ENCODE peak calls at places on chromosomes 11 and 22, in five cellular contexts. One of them, this sample, is unnamed.

GRCh38 chr11:82899191-82899820 is 924 bp downstream of the PRCP start:
- DNase-seq in effector memory CD4-positive, alpha-beta T cell: no peak
- DNase-seq in WERI-Rb-1: no peak
- DNase-seq in PC-3: no peak
- DNase-seq in sigmoid colon: no peak
- DNase-seq in this sample: no peak

GRCh38 chr11:14537134-14537599 is 17.0 kb upstream of the PSMA1 start:
- DNase-seq in effector memory CD4-positive, alpha-beta T cell: no peak
- DNase-seq in WERI-Rb-1: peak; percentile 11
- DNase-seq in PC-3: peak; percentile 55
- DNase-seq in sigmoid colon: no peak
- DNase-seq in this sample: peak; percentile 16

GRCh38 chr11:80074837-80075236 is 634.0 kb upstream of the TENM4 start:
- DNase-seq in effector memory CD4-positive, alpha-beta T cell: no peak
- DNase-seq in WERI-Rb-1: no peak
- DNase-seq in PC-3: no peak
- DNase-seq in sigmoid colon: no peak
- DNase-seq in this sample: no peak

GRCh38 chr11:86671386-86672006 is 920 bp downstream of the ME3 start:
- DNase-seq in effector memory CD4-positive, alpha-beta T cell: no peak
- DNase-seq in WERI-Rb-1: peak; percentile 65
- DNase-seq in PC-3: peak; percentile 56
- DNase-seq in sigmoid colon: peak; percentile 92
- DNase-seq in this sample: peak; percentile 13

GRCh38 chr11:27120211-27120610 is 79.6 kb downstream of the BBOX1 start:
- DNase-seq in effector memory CD4-positive, alpha-beta T cell: no peak
- DNase-seq in WERI-Rb-1: no peak
- DNase-seq in PC-3: no peak
- DNase-seq in sigmoid colon: no peak
- DNase-seq in this sample: no peak

GRCh38 chr11:124762077-124762623 is at the start of gene ESAM:
- DNase-seq in effector memory CD4-positive, alpha-beta T cell: peak; percentile 43
- DNase-seq in WERI-Rb-1: peak; percentile 71
- DNase-seq in PC-3: peak; percentile 46
- DNase-seq in sigmoid colon: no peak
- DNase-seq in this sample: no peak

GRCh38 chr22:30234786-30235470 is 11.6 kb downstream of the LIF start:
- DNase-seq in effector memory CD4-positive, alpha-beta T cell: no peak
- DNase-seq in WERI-Rb-1: peak; percentile 94
- DNase-seq in PC-3: no peak
- DNase-seq in sigmoid colon: no peak
- DNase-seq in this sample: no peak

GRCh38 chr11:13012037-13012693 is 3.0 kb downstream of the RASSF10 start:
- DNase-seq in effector memory CD4-positive, alpha-beta T cell: no peak
- DNase-seq in WERI-Rb-1: no peak
- DNase-seq in PC-3: no peak
- DNase-seq in sigmoid colon: no peak
- DNase-seq in this sample: no peak

GRCh38 chr11:75795276-75796090 is 19.5 kb upstream of the UVRAG start:
- DNase-seq in effector memory CD4-positive, alpha-beta T cell: no peak
- DNase-seq in WERI-Rb-1: no peak
- DNase-seq in PC-3: peak; percentile 56
- DNase-seq in sigmoid colon: no peak
- DNase-seq in this sample: no peak

GRCh38 chr11:64687204-64687603 is 35.8 kb downstream of the NRXN2 start:
- DNase-seq in effector memory CD4-positive, alpha-beta T cell: no peak
- DNase-seq in WERI-Rb-1: no peak
- DNase-seq in PC-3: no peak
- DNase-seq in sigmoid colon: peak; percentile 84
- DNase-seq in this sample: no peak

GRCh38 chr11:81255905-81256304 is 1477.8 kb downstream of the FAM181B start:
- DNase-seq in effector memory CD4-positive, alpha-beta T cell: no peak
- DNase-seq in WERI-Rb-1: no peak
- DNase-seq in PC-3: no peak
- DNase-seq in sigmoid colon: no peak
- DNase-seq in this sample: no peak

GRCh38 chr11:2445948-2446551 is 1.2 kb downstream of the KCNQ1 start:
- DNase-seq in effector memory CD4-positive, alpha-beta T cell: no peak
- DNase-seq in WERI-Rb-1: no peak
- DNase-seq in PC-3: no peak
- DNase-seq in sigmoid colon: no peak
- DNase-seq in this sample: no peak

GRCh38 chr22:17284917-17285316 is 65.7 kb upstream of the ADA2 start:
- DNase-seq in effector memory CD4-positive, alpha-beta T cell: no peak
- DNase-seq in WERI-Rb-1: no peak
- DNase-seq in PC-3: no peak
- DNase-seq in sigmoid colon: peak; percentile 10
- DNase-seq in this sample: no peak

GRCh38 chr11:123316003-123316402 is 114.1 kb upstream of the GRAMD1B start:
- DNase-seq in effector memory CD4-positive, alpha-beta T cell: no peak
- DNase-seq in WERI-Rb-1: no peak
- DNase-seq in PC-3: no peak
- DNase-seq in sigmoid colon: no peak
- DNase-seq in this sample: no peak

GRCh38 chr22:48754611-48755331 is 1072.9 kb downstream of the BRD1 start:
- DNase-seq in effector memory CD4-positive, alpha-beta T cell: no peak
- DNase-seq in WERI-Rb-1: no peak
- DNase-seq in PC-3: no peak
- DNase-seq in sigmoid colon: peak; percentile 58
- DNase-seq in this sample: no peak

GRCh38 chr11:71488086-71488967 is 35.3 kb downstream of the NADSYN1 start:
- DNase-seq in effector memory CD4-positive, alpha-beta T cell: no peak
- DNase-seq in WERI-Rb-1: no peak
- DNase-seq in PC-3: peak; percentile 62
- DNase-seq in sigmoid colon: peak; percentile 25
- DNase-seq in this sample: peak; percentile 67
- H3K36me3 ChIP-seq in effector memory CD4-positive, alpha-beta T cell: peaks cover 64% of the 10 kb centered on the region
- H3K36me3 ChIP-seq in WERI-Rb-1: peaks cover 23% of the 10 kb centered on the region
- H3K36me3 ChIP-seq in PC-3: peaks cover 19% of the 10 kb centered on the region
- H3K36me3 ChIP-seq in sigmoid colon: peaks cover 34% of the 10 kb centered on the region
- H3K36me3 ChIP-seq in this sample: no peaks in the 10 kb centered on the region

GRCh38 chr22:46340676-46341075 is 5.2 kb downstream of the TRMU start:
- DNase-seq in effector memory CD4-positive, alpha-beta T cell: no peak
- DNase-seq in WERI-Rb-1: no peak
- DNase-seq in PC-3: no peak
- DNase-seq in sigmoid colon: no peak
- DNase-seq in this sample: no peak

GRCh38 chr22:46336119-46337078 is 885 bp downstream of the TRMU start:
- DNase-seq in effector memory CD4-positive, alpha-beta T cell: no peak
- DNase-seq in WERI-Rb-1: peak; percentile 30
- DNase-seq in PC-3: peak; percentile 4
- DNase-seq in sigmoid colon: no peak
- DNase-seq in this sample: no peak

GRCh38 chr22:46338636-46339035 is 3.1 kb downstream of the TRMU start:
- DNase-seq in effector memory CD4-positive, alpha-beta T cell: no peak
- DNase-seq in WERI-Rb-1: no peak
- DNase-seq in PC-3: no peak
- DNase-seq in sigmoid colon: no peak
- DNase-seq in this sample: no peak

GRCh38 chr22:46337870-46338269 is 2.4 kb downstream of the TRMU start:
- DNase-seq in effector memory CD4-positive, alpha-beta T cell: no peak
- DNase-seq in WERI-Rb-1: no peak
- DNase-seq in PC-3: no peak
- DNase-seq in sigmoid colon: no peak
- DNase-seq in this sample: no peak

GRCh38 chr22:46339956-46340355 is 4.4 kb downstream of the TRMU start:
- DNase-seq in effector memory CD4-positive, alpha-beta T cell: no peak
- DNase-seq in WERI-Rb-1: no peak
- DNase-seq in PC-3: no peak
- DNase-seq in sigmoid colon: no peak
- DNase-seq in this sample: no peak
- H3K36me3 ChIP-seq in effector memory CD4-positive, alpha-beta T cell: peaks cover 59% of the 10 kb centered on the region
- H3K36me3 ChIP-seq in WERI-Rb-1: peaks cover 71% of the 10 kb centered on the region
- H3K36me3 ChIP-seq in PC-3: peaks cover 16% of the 10 kb centered on the region
- H3K36me3 ChIP-seq in sigmoid colon: peaks cover 25% of the 10 kb centered on the region
- H3K36me3 ChIP-seq in this sample: peaks cover 70% of the 10 kb centered on the region

GRCh38 chr11:44674809-44675208 is 52.0 kb upstream of the TSPAN18 start:
- DNase-seq in effector memory CD4-positive, alpha-beta T cell: no peak
- DNase-seq in WERI-Rb-1: no peak
- DNase-seq in PC-3: no peak
- DNase-seq in sigmoid colon: no peak
- DNase-seq in this sample: no peak

GRCh38 chr11:44675906-44676305 is 50.9 kb upstream of the TSPAN18 start:
- DNase-seq in effector memory CD4-positive, alpha-beta T cell: no peak
- DNase-seq in WERI-Rb-1: no peak
- DNase-seq in PC-3: no peak
- DNase-seq in sigmoid colon: no peak
- DNase-seq in this sample: no peak

GRCh38 chr11:44671234-44671633 is 55.5 kb upstream of the TSPAN18 start:
- DNase-seq in effector memory CD4-positive, alpha-beta T cell: no peak
- DNase-seq in WERI-Rb-1: no peak
- DNase-seq in PC-3: no peak
- DNase-seq in sigmoid colon: no peak
- DNase-seq in this sample: no peak

GRCh38 chr11:44673691-44674090 is 53.1 kb upstream of the TSPAN18 start:
- DNase-seq in effector memory CD4-positive, alpha-beta T cell: no peak
- DNase-seq in WERI-Rb-1: no peak
- DNase-seq in PC-3: no peak
- DNase-seq in sigmoid colon: no peak
- DNase-seq in this sample: no peak

GRCh38 chr11:44670814-44671213 is 55.9 kb upstream of the TSPAN18 start:
- DNase-seq in effector memory CD4-positive, alpha-beta T cell: no peak
- DNase-seq in WERI-Rb-1: no peak
- DNase-seq in PC-3: no peak
- DNase-seq in sigmoid colon: no peak
- DNase-seq in this sample: no peak
- H3K36me3 ChIP-seq in effector memory CD4-positive, alpha-beta T cell: no peaks in the 10 kb centered on the region
- H3K36me3 ChIP-seq in WERI-Rb-1: no peaks in the 10 kb centered on the region
- H3K36me3 ChIP-seq in PC-3: no peaks in the 10 kb centered on the region
- H3K36me3 ChIP-seq in sigmoid colon: no peaks in the 10 kb centered on the region
- H3K36me3 ChIP-seq in this sample: no peaks in the 10 kb centered on the region

GRCh38 chr22:36522662-36523061 is 6.3 kb downstream of the EIF3D start:
- DNase-seq in effector memory CD4-positive, alpha-beta T cell: no peak
- DNase-seq in WERI-Rb-1: no peak
- DNase-seq in PC-3: no peak
- DNase-seq in sigmoid colon: no peak
- DNase-seq in this sample: no peak
- H3K36me3 ChIP-seq in effector memory CD4-positive, alpha-beta T cell: peaks cover 81% of the 10 kb centered on the region
- H3K36me3 ChIP-seq in WERI-Rb-1: peaks cover 96% of the 10 kb centered on the region
- H3K36me3 ChIP-seq in PC-3: peaks cover 77% of the 10 kb centered on the region
- H3K36me3 ChIP-seq in sigmoid colon: peaks cover 84% of the 10 kb centered on the region
- H3K36me3 ChIP-seq in this sample: peaks cover 99% of the 10 kb centered on the region

GRCh38 chr11:46663277-46663940 is 37.0 kb downstream of the ARHGAP1 start:
- DNase-seq in effector memory CD4-positive, alpha-beta T cell: no peak
- DNase-seq in WERI-Rb-1: no peak
- DNase-seq in PC-3: peak; percentile 4
- DNase-seq in sigmoid colon: no peak
- DNase-seq in this sample: no peak
- H3K36me3 ChIP-seq in effector memory CD4-positive, alpha-beta T cell: peaks cover 73% of the 10 kb centered on the region
- H3K36me3 ChIP-seq in WERI-Rb-1: peaks cover 57% of the 10 kb centered on the region
- H3K36me3 ChIP-seq in PC-3: peaks cover 12% of the 10 kb centered on the region
- H3K36me3 ChIP-seq in sigmoid colon: peaks cover 66% of the 10 kb centered on the region
- H3K36me3 ChIP-seq in this sample: no peaks in the 10 kb centered on the region

DNA sequence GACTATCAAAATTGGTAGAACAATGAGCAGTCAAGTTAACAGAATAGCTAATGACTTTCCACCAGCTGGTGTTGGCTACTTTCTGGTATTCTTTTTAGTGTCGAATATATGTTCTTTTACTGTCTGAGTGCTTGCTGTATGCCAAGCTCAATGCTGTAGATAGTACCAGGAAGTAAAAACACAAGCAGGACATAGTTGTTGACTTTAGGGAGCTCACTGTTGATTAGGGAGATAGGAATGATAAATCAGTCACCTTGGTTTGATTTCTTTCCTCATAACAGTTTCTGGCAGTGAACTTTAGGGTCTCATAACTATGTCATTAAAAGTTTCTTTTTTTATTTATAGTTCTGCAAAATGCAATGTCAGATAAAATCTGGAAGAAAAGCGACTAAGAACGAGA is 9.0 kb downstream of the HMGXB4 start:
- DNase-seq in effector memory CD4-positive, alpha-beta T cell: no peak
- DNase-seq in WERI-Rb-1: no peak
- DNase-seq in PC-3: no peak
- DNase-seq in sigmoid colon: no peak
- DNase-seq in this sample: no peak
- H3K36me3 ChIP-seq in effector memory CD4-positive, alpha-beta T cell: peaks cover 43% of the 10 kb centered on the region
- H3K36me3 ChIP-seq in WERI-Rb-1: peaks cover 79% of the 10 kb centered on the region
- H3K36me3 ChIP-seq in PC-3: peaks cover 68% of the 10 kb centered on the region
- H3K36me3 ChIP-seq in sigmoid colon: peaks cover 44% of the 10 kb centered on the region
- H3K36me3 ChIP-seq in this sample: peaks cover 79% of the 10 kb centered on the region

DNA sequence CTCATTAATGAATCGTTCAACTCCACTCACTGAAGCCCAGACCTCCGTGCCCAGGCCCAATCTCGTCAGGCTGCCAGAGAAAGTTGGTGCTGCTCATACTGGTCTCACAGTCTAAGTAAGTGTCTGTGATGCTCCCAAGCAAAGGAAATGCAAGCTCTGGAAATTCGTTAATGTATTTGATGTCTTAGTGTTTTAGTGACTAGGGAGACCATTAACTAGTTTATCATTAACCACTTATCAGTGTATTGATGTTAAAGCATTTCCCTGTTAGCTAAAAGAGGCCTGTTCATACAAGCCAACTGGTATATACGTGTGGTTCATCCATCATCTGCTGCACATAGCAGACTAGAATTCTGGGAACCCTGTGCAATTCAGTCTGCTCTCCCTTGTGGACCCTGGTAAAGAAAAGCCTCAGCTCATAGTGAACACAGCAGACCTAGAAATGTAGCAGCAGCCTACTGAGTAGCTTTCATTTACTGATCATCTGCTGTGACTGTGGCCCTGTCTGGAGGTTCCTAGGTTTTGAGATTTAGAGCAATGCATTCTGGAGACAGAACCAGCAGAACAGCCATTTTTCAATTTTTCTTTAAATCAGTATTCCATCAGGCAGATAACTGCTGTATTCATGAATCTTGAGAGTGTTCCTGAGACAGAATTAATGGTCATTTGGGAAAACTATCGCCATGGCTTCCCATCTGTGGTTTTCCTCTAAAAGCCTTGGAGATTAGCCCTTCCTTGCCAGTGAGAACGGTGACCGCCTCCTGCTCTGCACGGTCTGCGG is 15.7 kb upstream of the AIFM3 start:
- DNase-seq in effector memory CD4-positive, alpha-beta T cell: no peak
- DNase-seq in WERI-Rb-1: no peak
- DNase-seq in PC-3: no peak
- DNase-seq in sigmoid colon: no peak
- DNase-seq in this sample: no peak
- H3K36me3 ChIP-seq in effector memory CD4-positive, alpha-beta T cell: peaks cover 28% of the 10 kb centered on the region
- H3K36me3 ChIP-seq in WERI-Rb-1: peaks cover 61% of the 10 kb centered on the region
- H3K36me3 ChIP-seq in PC-3: peaks cover 39% of the 10 kb centered on the region
- H3K36me3 ChIP-seq in sigmoid colon: peaks cover 23% of the 10 kb centered on the region
- H3K36me3 ChIP-seq in this sample: peaks cover 54% of the 10 kb centered on the region